ENCODE peak calls at places on chromosomes 6 and 20, in seven cellular contexts. R is HFFc6; L is uterus; M is left ventricle myocardium inferior; W is body of pancreas; N is thoracic aorta; T is activated CD8-positive, alpha-beta T cell treated with anti-CD3 and anti-CD28 coated beads for 36 hours. C is an unnamed sample.

GRCh38 chr20:25532971-25533391 is 52.4 kb downstream of the NINL start:
- DNase-seq in R (no peak), L (no peak), M (no peak), W (no peak), N (no peak), T (no peak), C (no peak)

GRCh38 chr20:42531675-42531985 is 658.1 kb downstream of the PTPRT start:
- DNase-seq in R (no peak), L (no peak), M (no peak), W (no peak), N (no peak), T (no peak), C (no peak)

GRCh38 chr20:40753472-40753871 is 64.4 kb upstream of the MAFB start:
- DNase-seq in R (no peak), L (no peak), M (no peak), W (no peak), N (no peak), T (no peak), C (no peak)

GRCh38 chr20:62596486-62596885 is 45.8 kb upstream of the SLCO4A1 start:
- DNase-seq in R (no peak), L (no peak), M (no peak), W (no peak), N (no peak), T (no peak), C (no peak)

GRCh38 chr6:36312854-36313627 is 23.6 kb downstream of the BNIP5 start:
- DNase-seq in R (no peak), L (no peak), M (no peak), W (no peak), N (no peak), T (no peak), C (no peak)

GRCh38 chr6:26118999-26119398 is 31.8 kb downstream of the HFE start:
- DNase-seq in R (no peak), L (no peak), M (no peak), W (peak; percentile 39), N (no peak), T (no peak), C (no peak)

GRCh38 chr20:25407311-25408169 is at the start of gene GINS1:
- DNase-seq in R (peak; percentile 85), L (peak; percentile 79), M (peak; percentile 79), W (peak; percentile 86), N (peak; percentile 29), T (peak; percentile 89), C (peak; percentile 71)

GRCh38 chr6:71367763-71368162 is 79.2 kb downstream of the OGFRL1 start:
- DNase-seq in R (no peak), L (no peak), M (no peak), W (no peak), N (no peak), T (no peak), C (no peak)

GRCh38 chr6:45436544-45437440 is 59.1 kb upstream of the SUPT3H start:
- DNase-seq in R (peak; percentile 65), L (no peak), M (no peak), W (no peak), N (no peak), T (peak; percentile 77), C (no peak)

GRCh38 chr6:94177429-94177828 is 758.1 kb upstream of the EPHA7 start:
- DNase-seq in R (no peak), L (no peak), M (no peak), W (no peak), N (no peak), T (no peak), C (no peak)

GRCh38 chr6:11851405-11851804 is 72.8 kb upstream of the ADTRP start:
- DNase-seq in R (peak; percentile 91), L (no peak), M (no peak), W (no peak), N (no peak), T (no peak), C (no peak)

GRCh38 chr6:157530126-157530525 is 149.1 kb downstream of the ZDHHC14 start:
- DNase-seq in R (no peak), L (no peak), M (no peak), W (no peak), N (no peak), T (no peak), C (no peak)

GRCh38 chr20:23136893-23137745 is 51.0 kb upstream of the CD93 start:
- DNase-seq in R (no peak), L (no peak), M (no peak), W (no peak), N (no peak), T (no peak), C (no peak)

GRCh38 chr20:63044204-63044600 is 37.4 kb upstream of the BHLHE23 start:
- DNase-seq in R (no peak), L (no peak), M (no peak), W (no peak), N (no peak), T (no peak), C (no peak)

GRCh38 chr6:19731286-19731685 is 105.9 kb upstream of the ID4 start:
- DNase-seq in R (peak; percentile 93), L (no peak), M (no peak), W (no peak), N (no peak), T (no peak), C (no peak)

GRCh38 chr6:152700427-152700826 is 2.7 kb downstream of the MYCT1 start:
- DNase-seq in R (no peak), L (no peak), M (no peak), W (no peak), N (no peak), T (no peak), C (no peak)
- TF ChIP-seq CTCF in R (no peak), L (no peak), M (no peak), W (no peak), N (no peak), T (no peak), C (no peak)

GRCh38 chr6:7406743-7407142 is 17.1 kb downstream of the RIOK1 start:
- DNase-seq in R (no peak), L (no peak), M (no peak), W (no peak), N (no peak), T (no peak), C (no peak)
- TF ChIP-seq CTCF in R (no peak), L (no peak), M (no peak), W (no peak), N (no peak), T (no peak), C (no peak)

GRCh38 chr6:41509596-41509995 is 36.6 kb upstream of the FOXP4 start:
- DNase-seq in R (no peak), L (no peak), M (no peak), W (no peak), N (no peak), T (no peak), C (no peak)

GRCh38 chr6:41512146-41512701 is 34.0 kb upstream of the FOXP4 start:
- DNase-seq in R (no peak), L (no peak), M (no peak), W (no peak), N (no peak), T (no peak), C (no peak)

GRCh38 chr6:41515995-41516394 is 30.2 kb upstream of the FOXP4 start:
- DNase-seq in R (no peak), L (no peak), M (no peak), W (no peak), N (no peak), T (no peak), C (no peak)

GRCh38 chr6:41508479-41508878 is 37.7 kb upstream of the FOXP4 start:
- DNase-seq in R (no peak), L (no peak), M (no peak), W (no peak), N (no peak), T (no peak), C (no peak)

GRCh38 chr6:41511443-41512060 is 34.6 kb upstream of the FOXP4 start:
- DNase-seq in R (no peak), L (no peak), M (no peak), W (no peak), N (no peak), T (no peak), C (no peak)
- TF ChIP-seq CTCF in R (no peak), L (no peak), M (no peak), W (no peak), N (no peak), T (no peak), C (no peak)

DNA sequence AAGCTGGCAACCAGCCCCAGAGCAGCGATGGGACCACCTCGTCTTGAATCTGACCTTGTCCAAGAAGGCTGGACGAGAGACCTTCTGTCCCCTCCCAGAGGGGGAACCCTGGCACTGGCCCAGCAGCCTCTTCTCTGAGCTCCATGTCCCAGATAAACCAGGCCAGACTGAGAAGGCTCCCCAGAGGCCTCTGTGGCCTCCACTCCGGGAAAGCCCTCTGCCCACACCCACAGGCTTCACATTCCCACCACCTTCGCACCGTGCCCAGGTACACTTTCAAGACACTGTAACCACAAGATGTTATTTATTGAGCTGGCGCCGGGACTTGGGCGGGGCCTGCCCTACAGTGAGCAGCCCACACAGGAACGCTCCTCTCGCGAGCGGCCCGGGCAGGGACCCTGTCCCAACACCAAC is 33.2 kb downstream of the ADA start:
- DNase-seq in R (no peak), L (no peak), M (peak; percentile 65), W (no peak), N (no peak), T (peak; percentile 60), C (peak; percentile 35)
- TF ChIP-seq CTCF in R (no peak), L (no peak), M (no peak), W (no peak), N (no peak), T (no peak), C (no peak)

GRCh38 chr6:141347906-141348492 is 784.7 kb upstream of the GJE1 start:
- DNase-seq in R (no peak), L (no peak), M (no peak), W (no peak), N (no peak), T (no peak), C (no peak)
- TF ChIP-seq CTCF in R (no peak), L (no peak), M (no peak), W (no peak), N (no peak), T (no peak), C (no peak)

GRCh38 chr20:7152071-7152470 is 384.6 kb downstream of the BMP2 start:
- DNase-seq in R (no peak), L (no peak), M (no peak), W (no peak), N (no peak), T (no peak), C (no peak)

GRCh38 chr20:7155794-7156193 is 388.3 kb downstream of the BMP2 start:
- DNase-seq in R (no peak), L (no peak), M (no peak), W (no peak), N (no peak), T (no peak), C (no peak)

GRCh38 chr20:7155282-7155681 is 387.8 kb downstream of the BMP2 start:
- DNase-seq in R (no peak), L (no peak), M (no peak), W (no peak), N (no peak), T (no peak), C (no peak)

GRCh38 chr20:7147220-7147601 is 379.7 kb downstream of the BMP2 start:
- DNase-seq in R (no peak), L (no peak), M (no peak), W (no peak), N (no peak), T (no peak), C (no peak)

DNA sequence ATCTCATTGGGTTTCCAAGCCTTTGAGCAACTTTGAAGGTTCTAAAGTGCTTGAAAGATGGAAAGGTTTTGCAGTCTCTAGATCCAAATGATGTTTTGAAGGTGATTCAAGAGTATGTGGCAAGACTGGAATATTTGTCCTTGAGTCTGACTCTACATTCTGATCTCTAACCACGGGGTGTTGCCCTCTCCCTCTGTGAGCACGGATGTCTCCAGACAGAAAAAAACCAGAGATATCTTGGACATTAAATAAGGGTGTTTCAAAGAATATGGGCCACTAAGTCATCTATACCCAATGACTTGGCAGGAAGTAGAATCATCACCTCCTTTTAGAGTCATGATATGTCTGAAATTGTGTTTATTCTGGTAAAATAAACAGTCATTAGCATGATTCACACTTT is 384.2 kb downstream of the BMP2 start:
- DNase-seq in R (no peak), L (no peak), M (no peak), W (no peak), N (no peak), T (no peak), C (no peak)
- TF ChIP-seq CTCF in R (no peak), L (no peak), M (no peak), W (no peak), N (no peak), T (no peak), C (no peak)

C was measured in ovary.